ENCODE peak calls at places on chromosomes 2 and 18, in five cellular contexts. W is SK-N-SH, C is kidney, U is pancreas, J is AG09319. S is an unnamed sample.

GRCh38 chr2:47905454-47906260 is 641 bp downstream of the FBXO11 start:
- DNase-seq in U (peak; percentile 80), W (peak; percentile 84), C (peak; percentile 90), J (no peak), S (no peak)

GRCh38 chr18:9068346-9068745 is 34.2 kb upstream of the NDUFV2 start:
- DNase-seq in U (no peak), J (no peak), C (no peak), W (no peak), S (no peak)

GRCh38 chr2:29601872-29602271 is 319.5 kb downstream of the ALK start:
- DNase-seq in U (no peak), J (no peak), W (no peak), C (no peak), S (no peak)

GRCh38 chr2:180694445-180695421 is 285.7 kb upstream of the UBE2E3 start:
- DNase-seq in J (no peak), W (no peak), U (no peak), C (no peak), S (no peak)

GRCh38 chr2:28273751-28274150 is 118.9 kb upstream of the FOSL2 start:
- DNase-seq in J (no peak), C (no peak), U (no peak), W (no peak), S (no peak)

GRCh38 chr2:182833084-182833483 is 33.4 kb downstream of the FRZB start:
- DNase-seq in U (no peak), C (no peak), J (no peak), W (no peak), S (no peak)

GRCh38 chr2:217934321-217935131 is 68.3 kb downstream of the TNS1 start:
- DNase-seq in C (peak; percentile 76), J (peak; percentile 36), U (no peak), W (no peak), S (peak; percentile 79)

GRCh38 chr2:190365499-190366204 is 22.3 kb downstream of the INPP1 start:
- DNase-seq in J (no peak), W (no peak), U (no peak), C (no peak), S (no peak)

GRCh38 chr2:160035125-160035524 is 27.3 kb downstream of the PLA2R1 start:
- DNase-seq in J (no peak), W (no peak), C (no peak), U (no peak), S (no peak)

GRCh38 chr2:220064282-220065042 is 437.0 kb downstream of the SLC4A3 start:
- DNase-seq in J (no peak), U (no peak), W (no peak), C (no peak), S (no peak)

GRCh38 chr18:10420561-10421352 is 33.7 kb upstream of the APCDD1 start:
- DNase-seq in U (no peak), J (no peak), W (no peak), C (no peak), S (peak; percentile 21)

GRCh38 chr18:75200644-75201272 is 8.2 kb downstream of the PTGR3 start:
- DNase-seq in U (no peak), C (no peak), W (no peak), J (no peak), S (no peak)

GRCh38 chr2:177489719-177490301 is 97.2 kb downstream of the AGPS start:
- DNase-seq in J (no peak), C (no peak), W (peak; percentile 58), U (no peak), S (peak; percentile 10)

GRCh38 chr18:32424696-32425095 is 46.0 kb downstream of the GAREM1 start:
- DNase-seq in U (no peak), W (no peak), C (no peak), J (no peak), S (no peak)

GRCh38 chr2:120735750-120736170 is at the start of gene GLI2:
- DNase-seq in C (peak; percentile 92), U (peak; percentile 83), W (peak; percentile 92), J (peak; percentile 70), S (peak; percentile 57)

DNA sequence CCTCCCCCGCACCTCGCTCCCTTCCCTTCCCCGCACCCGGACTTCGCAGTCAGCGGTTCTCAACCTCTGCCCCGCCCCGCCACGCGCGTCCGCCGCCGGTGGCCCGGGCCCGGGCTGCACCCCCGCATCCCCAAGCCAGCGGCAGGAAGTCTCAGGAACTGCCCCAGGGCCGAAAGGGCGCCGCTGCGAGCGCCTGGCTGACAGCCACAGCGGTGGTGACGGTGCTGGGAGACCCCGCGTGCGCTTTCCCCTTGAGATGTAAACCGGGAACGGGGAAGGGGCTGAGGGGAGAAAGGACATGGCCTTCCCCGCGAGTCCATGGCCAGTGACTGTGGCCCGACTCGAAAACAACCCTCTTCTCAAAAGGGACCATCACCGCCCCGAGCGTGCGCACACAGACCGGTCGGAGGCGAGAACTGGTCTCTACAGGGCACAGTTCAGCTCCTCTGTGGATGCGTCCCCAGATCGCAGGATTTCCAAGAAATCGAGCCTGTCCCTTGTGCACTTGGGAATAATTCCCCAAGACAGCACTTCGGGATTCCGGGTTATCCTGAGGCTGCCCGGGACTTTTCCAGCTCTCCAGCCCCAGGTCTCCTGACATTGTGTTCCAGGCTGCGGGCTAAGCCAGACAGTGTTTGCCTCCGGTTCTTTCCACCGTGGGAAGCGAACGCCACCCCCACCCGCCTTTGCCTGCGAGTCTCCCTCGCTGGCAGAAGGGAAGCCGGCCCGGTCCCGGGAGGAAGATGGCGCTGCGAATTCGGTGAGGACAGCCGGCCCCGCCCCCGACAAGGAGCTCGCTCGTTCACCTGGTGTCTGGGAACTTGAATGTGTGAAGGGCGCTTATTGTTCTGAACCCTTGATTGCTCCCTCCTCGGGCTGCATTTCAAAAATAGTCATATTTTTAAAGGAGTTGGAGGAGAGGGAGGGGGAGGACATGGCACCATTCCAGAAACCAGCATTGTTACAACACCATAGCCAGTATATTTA is 2.7 kb downstream of the LRATD1 start:
- DNase-seq in U (peak; percentile 90), J (no peak), C (peak; percentile 92), W (peak; percentile 75), S (no peak)
- TF ChIP-seq CTCF in U (no peak), J (peak; percentile 8), C (no peak), W (no peak), S (peak; percentile 2)

DNA sequence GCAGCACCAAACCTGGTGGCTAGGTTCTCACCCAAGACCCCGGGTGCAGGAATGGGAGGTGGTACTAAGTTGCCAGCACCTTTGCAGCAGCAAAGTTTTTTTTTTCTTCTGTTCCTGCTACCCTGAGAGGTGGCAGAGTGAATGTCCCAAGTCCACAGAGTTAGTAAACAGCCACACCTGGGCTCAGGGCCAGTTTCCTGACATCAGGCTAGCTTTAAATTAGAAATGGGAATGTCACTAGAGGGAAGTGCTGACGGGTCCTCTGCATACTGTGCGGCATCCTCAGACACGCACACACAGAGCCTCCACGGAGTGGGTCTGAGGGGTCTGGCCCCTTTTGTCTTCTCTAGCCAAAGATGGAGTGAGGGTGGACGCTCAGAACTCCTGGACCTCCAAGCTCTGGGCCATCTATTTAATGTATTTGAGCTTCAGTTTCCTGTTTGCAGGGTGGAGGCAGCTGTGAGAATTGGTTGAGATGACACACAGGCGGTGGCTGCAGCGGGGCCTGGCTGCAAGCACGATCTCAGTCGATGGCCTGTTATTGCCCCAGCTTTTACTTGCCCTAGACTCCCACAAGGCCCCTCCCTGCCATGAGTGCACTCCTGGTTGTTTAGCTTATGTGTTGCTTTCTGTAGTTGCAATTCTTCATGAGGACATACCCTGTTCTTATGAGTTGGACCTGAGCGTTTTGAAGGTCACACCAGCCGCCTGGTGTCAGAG is 751.4 kb upstream of the HS6ST1 start:
- DNase-seq in C (no peak), U (peak; percentile 74), W (no peak), J (no peak), S (no peak)
- TF ChIP-seq CTCF in C (no peak), U (no peak), W (no peak), J (no peak), S (no peak)

GRCh38 chr2:83873110-83873509 is 586.0 kb downstream of the SUCLG1 start:
- DNase-seq in U (no peak), J (no peak), W (no peak), C (no peak), S (no peak)

GRCh38 chr2:83874066-83874465 is 585.0 kb downstream of the SUCLG1 start:
- DNase-seq in U (no peak), J (no peak), C (no peak), W (no peak), S (no peak)

GRCh38 chr2:83879127-83879526 is 580.0 kb downstream of the SUCLG1 start:
- DNase-seq in U (no peak), C (peak; percentile 49), J (no peak), W (no peak), S (no peak)

GRCh38 chr2:83874712-83875430 is 584.2 kb downstream of the SUCLG1 start:
- DNase-seq in U (no peak), J (no peak), C (no peak), W (no peak), S (no peak)
- TF ChIP-seq CTCF in U (no peak), J (no peak), C (no peak), W (no peak), S (no peak)

GRCh38 chr18:80198994-80199748 is 48.1 kb downstream of the PARD6G start:
- DNase-seq in J (no peak), U (no peak), W (no peak), C (no peak), S (no peak)

GRCh38 chr18:80200932-80201672 is 46.2 kb downstream of the PARD6G start:
- DNase-seq in U (no peak), J (no peak), W (no peak), C (no peak), S (no peak)

GRCh38 chr18:80198391-80198790 is 48.9 kb downstream of the PARD6G start:
- DNase-seq in C (no peak), J (no peak), U (no peak), W (no peak), S (no peak)

GRCh38 chr18:80201739-80202138 is 45.6 kb downstream of the PARD6G start:
- DNase-seq in C (no peak), U (no peak), J (no peak), W (no peak), S (no peak)

GRCh38 chr18:80200171-80200931 is 47.0 kb downstream of the PARD6G start:
- DNase-seq in W (no peak), U (no peak), C (no peak), J (no peak), S (no peak)
- TF ChIP-seq CTCF in W (no peak), U (no peak), C (no peak), J (no peak), S (no peak)

S was measured in AG09309.